ENCODE peak calls at places on chromosomes 7 and 10, in eight cellular contexts. S is upper lobe of left lung, I is A549, N is breast epithelium, T is heart left ventricle, G is stomach, O is lower leg skin, B is K562. J is an unnamed sample.

GRCh38 chr7:23768022-23768421 is 58.0 kb downstream of the STK31 start:
- DNase-seq in B (no peak), S (no peak), T (no peak), O (no peak), I (no peak), G (no peak), N (no peak), J (no peak)

GRCh38 chr10:44413416-44413815 is 28.5 kb upstream of the CXCL12 start:
- DNase-seq in T (no peak), O (no peak), I (no peak), B (no peak), N (no peak), S (no peak), G (no peak), J (no peak)

GRCh38 chr10:123882177-123882576 is 9.4 kb downstream of the CPXM2 start:
- DNase-seq in T (no peak), B (no peak), I (no peak), O (no peak), N (no peak), S (no peak), G (peak), J (no peak)

GRCh38 chr7:127768241-127768640 is 116.2 kb downstream of the SND1 start:
- DNase-seq in O (no peak), I (no peak), B (no peak), T (no peak), N (no peak), S (no peak), G (no peak), J (no peak)

GRCh38 chr7:103524042-103524907 is 78.3 kb upstream of the SLC26A5 start:
- DNase-seq in S (no peak), B (peak), O (no peak), T (no peak), G (no peak), I (peak), N (no peak), J (no peak)

GRCh38 chr7:108492742-108493141 is 33.2 kb downstream of the PNPLA8 start:
- DNase-seq in G (no peak), I (peak), T (no peak), N (no peak), S (no peak), B (no peak), O (no peak), J (no peak)

GRCh38 chr10:69093933-69094332 is 6.0 kb downstream of the SRGN start:
- DNase-seq in T (no peak), I (peak), N (no peak), S (no peak), B (peak), O (no peak), G (no peak), J (no peak)

GRCh38 chr7:85135931-85136330 is 50.9 kb downstream of the SEMA3D start:
- DNase-seq in B (no peak), G (no peak), N (no peak), S (no peak), I (no peak), T (no peak), O (no peak), J (no peak)

GRCh38 chr10:21406595-21407218 is 118.8 kb downstream of the SKIDA1 start:
- DNase-seq in S (no peak), T (no peak), N (no peak), G (no peak), B (peak), O (no peak), I (no peak), J (no peak)

GRCh38 chr10:45239642-45240041 is 75.8 kb downstream of the OR13A1 start:
- DNase-seq in N (peak), O (no peak), I (no peak), T (no peak), B (no peak), G (no peak), S (no peak), J (no peak)

DNA sequence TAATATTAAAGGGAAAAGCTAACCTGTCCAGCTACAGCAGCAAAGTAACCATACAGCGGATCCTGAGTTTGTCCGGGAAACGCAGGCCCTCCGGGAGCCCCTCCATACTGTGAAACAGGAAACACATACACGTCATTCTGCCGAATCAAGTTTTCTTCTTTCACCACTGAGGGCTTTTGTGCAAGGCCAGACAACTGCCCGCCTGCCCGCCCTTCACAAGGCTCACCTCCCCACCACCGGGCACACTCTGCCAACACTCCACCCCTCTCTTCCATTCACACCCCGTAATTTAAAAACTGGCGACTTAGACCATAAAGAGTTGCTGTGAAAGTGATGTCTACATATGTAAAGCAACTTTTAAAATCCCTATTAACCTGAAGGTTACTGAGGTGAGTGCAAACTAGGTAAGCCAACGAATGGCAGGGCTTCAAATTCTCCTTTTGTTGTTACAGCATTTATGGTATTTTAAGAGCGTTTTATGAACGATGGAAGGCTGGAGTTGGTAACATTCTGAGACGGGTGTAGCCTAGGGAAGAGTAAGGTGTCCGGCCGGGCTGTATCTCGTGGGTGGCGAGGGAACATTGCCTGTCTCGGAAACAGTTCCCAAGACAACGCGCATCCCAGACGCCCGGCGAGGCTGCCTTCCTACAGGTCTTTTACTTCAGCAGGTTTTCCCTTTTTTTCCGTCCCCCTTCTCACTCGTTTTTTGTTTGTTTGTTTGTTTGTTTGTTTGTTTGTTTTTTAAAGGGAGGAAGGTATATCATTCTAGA is 817 bp downstream of the SRI start:
- DNase-seq in O (peak), I (no peak), T (peak), S (peak), G (peak), B (peak), N (peak), J (peak)
- TF ChIP-seq POLR2A in O (no peak), I (no peak), T (no peak), S (no peak), G (no peak), B (no peak), N (no peak), J (peak)

GRCh38 chr10:97497572-97498075 is 598 bp downstream of the MMS19 start:
- DNase-seq in N (peak), I (peak), O (peak), B (peak), T (peak), G (peak), S (peak), J (peak)
- TF ChIP-seq POLR2A in N (no peak), I (peak), O (no peak), B (no peak), T (no peak), G (no peak), S (no peak), J (no peak)

GRCh38 chr10:74025380-74025978 is 27.6 kb downstream of the VCL start:
- DNase-seq in N (no peak), O (no peak), B (no peak), T (no peak), G (no peak), I (no peak), S (no peak), J (no peak)

GRCh38 chr10:74018241-74018640 is 20.3 kb downstream of the VCL start:
- DNase-seq in S (peak), B (no peak), T (no peak), G (peak), O (no peak), N (no peak), I (no peak), J (peak)

GRCh38 chr10:74024600-74024999 is 26.7 kb downstream of the VCL start:
- DNase-seq in N (no peak), I (no peak), O (no peak), B (no peak), S (no peak), G (no peak), T (no peak), J (no peak)

GRCh38 chr10:74022941-74023629 is 25.2 kb downstream of the VCL start:
- DNase-seq in I (no peak), S (no peak), O (no peak), B (no peak), T (no peak), N (no peak), G (no peak), J (no peak)

GRCh38 chr10:74021248-74022055 is 23.5 kb downstream of the VCL start:
- DNase-seq in N (no peak), I (no peak), T (no peak), G (no peak), S (no peak), O (no peak), B (peak), J (no peak)
- TF ChIP-seq POLR2A in N (no peak), I (no peak), T (no peak), G (no peak), S (no peak), O (no peak), B (no peak), J (no peak)

GRCh38 chr10:86077271-86077670 is 289.3 kb downstream of the GRID1 start:
- DNase-seq in S (no peak), G (peak), N (no peak), T (no peak), B (no peak), I (no peak), O (no peak), J (no peak)

GRCh38 chr10:86082556-86082955 is 284.0 kb downstream of the GRID1 start:
- DNase-seq in S (no peak), O (no peak), T (no peak), I (no peak), G (peak), N (no peak), B (no peak), J (no peak)

GRCh38 chr10:86078639-86079035 is 288.0 kb downstream of the GRID1 start:
- DNase-seq in S (no peak), B (no peak), O (no peak), I (no peak), G (peak), N (no peak), T (no peak), J (no peak)

GRCh38 chr10:86077871-86078638 is 288.5 kb downstream of the GRID1 start:
- DNase-seq in I (no peak), O (no peak), T (no peak), N (no peak), B (no peak), S (no peak), G (peak), J (no peak)

GRCh38 chr10:86079088-86079487 is 287.5 kb downstream of the GRID1 start:
- DNase-seq in N (no peak), T (no peak), S (no peak), I (no peak), B (peak), G (peak), O (no peak), J (no peak)
- TF ChIP-seq POLR2A in N (no peak), T (no peak), S (no peak), I (no peak), B (no peak), G (no peak), O (no peak), J (no peak)

GRCh38 chr7:33998487-33998886 is 93.1 kb downstream of the BMPER start:
- DNase-seq in G (no peak), B (no peak), N (no peak), I (no peak), S (no peak), O (no peak), T (no peak), J (no peak)
- TF ChIP-seq POLR2A in G (no peak), B (no peak), N (no peak), I (no peak), S (no peak), O (no peak), T (no peak), J (no peak)

GRCh38 chr10:3783721-3784432 is 1.1 kb downstream of the KLF6 start:
- DNase-seq in S (peak), N (peak), G (peak), T (peak), O (peak), B (no peak), I (peak), J (peak)
- TF ChIP-seq POLR2A in S (peak), N (peak), G (peak), T (no peak), O (peak), B (no peak), I (no peak), J (peak)

GRCh38 chr10:50622497-50623298 is 1.1 kb downstream of the SGMS1 start:
- DNase-seq in G (peak), I (peak), S (peak), B (peak), T (peak), N (peak), O (peak), J (peak)

GRCh38 chr10:50623299-50624153 is at the start of gene SGMS1:
- DNase-seq in I (peak), B (peak), G (peak), O (peak), S (peak), N (peak), T (peak), J (peak)

GRCh38 chr10:50624866-50625491 is 1.2 kb upstream of the SGMS1 start:
- DNase-seq in O (peak), S (peak), B (peak), T (peak), G (peak), N (peak), I (peak), J (peak)

GRCh38 chr10:50625663-50626062 is 1.9 kb upstream of the SGMS1 start:
- DNase-seq in S (no peak), N (no peak), B (no peak), G (no peak), O (no peak), I (no peak), T (no peak), J (no peak)

DNA sequence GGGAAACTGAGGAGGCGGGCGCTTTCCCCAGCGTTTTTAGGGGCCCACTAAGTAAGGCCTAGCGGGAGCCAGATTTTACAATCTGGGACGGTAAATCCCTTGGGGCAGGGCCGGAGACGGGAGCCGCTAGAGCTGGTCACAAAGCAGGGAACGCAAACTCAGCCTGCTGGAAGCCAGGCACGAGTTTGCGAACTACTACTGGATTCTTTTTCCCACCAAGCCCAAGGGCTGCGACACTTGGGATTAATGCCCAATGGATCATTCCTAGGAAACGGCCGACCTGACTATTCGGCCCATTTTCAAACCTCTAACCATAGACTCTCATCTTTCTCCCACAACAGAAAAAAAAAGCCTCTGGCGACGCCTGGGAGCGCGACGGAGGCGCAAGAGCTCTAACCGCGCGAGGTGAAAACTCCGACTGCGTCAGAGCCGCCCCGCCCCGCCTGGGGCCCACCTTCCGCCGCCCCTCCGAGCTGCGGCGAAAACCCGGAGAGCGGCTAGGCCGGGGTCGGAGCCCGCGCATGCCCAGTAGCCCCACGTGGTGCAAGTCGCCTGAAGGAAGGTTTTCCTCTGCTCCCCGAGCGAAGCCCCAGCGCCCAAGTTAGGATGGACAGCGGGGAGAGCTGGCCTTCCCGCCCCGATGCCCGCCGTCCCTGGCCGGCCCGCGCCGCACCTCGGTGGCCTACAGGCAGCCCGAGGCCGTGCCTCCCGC is 554 bp upstream of the SGMS1 start:
- DNase-seq in N (peak), G (peak), I (peak), S (peak), B (peak), T (peak), O (peak), J (peak)
- TF ChIP-seq POLR2A in N (peak), G (no peak), I (peak), S (peak), B (no peak), T (no peak), O (peak), J (peak)